ENCODE peak calls at places on chromosomes 1 and 21, in nine cellular contexts. K is breast epithelium, M is brain microvascular endothelial cell, L is cardiac muscle cell, Q is AG09309, J is left ventricle myocardium inferior, O is mucosa of descending colon, U is GM12865, I is stomach. D is an unnamed sample.

GRCh38 chr1:50700226-50701020 is 259.6 kb downstream of the FAF1 start:
- DNase-seq in K (no peak), M (no peak), L (no peak), Q (no peak), J (no peak), O (no peak), U (no peak), I (no peak), D (no peak)

GRCh38 chr1:114828251-114828650 is 26.4 kb upstream of the SYCP1 start:
- DNase-seq in K (no peak), M (no peak), L (no peak), Q (no peak), J (no peak), O (no peak), U (no peak), I (no peak), D (peak)

GRCh38 chr1:239976130-239976968 is 115.3 kb upstream of the FMN2 start:
- DNase-seq in K (no peak), M (peak), L (peak), Q (peak), J (no peak), O (peak), U (peak), I (peak), D (peak)

GRCh38 chr1:66801176-66801575 is at the start of gene INSL5:
- DNase-seq in K (no peak), M (no peak), L (no peak), Q (no peak), J (no peak), O (no peak), U (no peak), I (no peak), D (no peak)

GRCh38 chr1:26692793-26693490 is 2.9 kb upstream of the ARID1A start:
- DNase-seq in K (peak), M (peak), L (peak), Q (peak), J (peak), O (peak), U (peak), I (peak), D (peak)

GRCh38 chr1:228226956-228227791 is 19.3 kb downstream of the OBSCN start:
- DNase-seq in K (no peak), M (peak), L (peak), Q (no peak), J (no peak), O (peak), U (no peak), I (no peak), D (peak)

GRCh38 chr1:236425031-236425663 is 31.1 kb downstream of the EDARADD start:
- DNase-seq in K (no peak), M (no peak), L (no peak), Q (no peak), J (no peak), O (no peak), U (peak), I (no peak), D (no peak)

GRCh38 chr1:21955474-21956281 is 18.6 kb upstream of the HSPG2 start:
- DNase-seq in K (no peak), M (no peak), L (no peak), Q (no peak), J (no peak), O (no peak), U (peak), I (no peak), D (no peak)

GRCh38 chr1:96362623-96363022 is 359.0 kb upstream of the PTBP2 start:
- DNase-seq in K (no peak), M (peak), L (peak), Q (peak), J (no peak), O (no peak), U (peak), I (no peak), D (peak)

GRCh38 chr1:167628754-167629515 is 1.1 kb upstream of the RCSD1 start:
- DNase-seq in K (no peak), M (no peak), L (no peak), Q (no peak), J (no peak), O (no peak), U (peak), I (no peak), D (no peak)

GRCh38 chr1:220767312-220768126 is 19.2 kb upstream of the MTARC1 start:
- DNase-seq in K (no peak), M (peak), L (peak), Q (no peak), J (no peak), O (no peak), U (no peak), I (no peak), D (peak)

GRCh38 chr1:159009287-159009686 is 420 bp upstream of the IFI16 start:
- DNase-seq in K (no peak), M (no peak), L (no peak), Q (no peak), J (no peak), O (no peak), U (peak), I (no peak), D (no peak)
- H3K4me3 ChIP-seq in K (peak), M (peak), L (no peak), Q (peak), J (peak), O (no peak), U (peak), I (peak), D (peak)

GRCh38 chr21:24375201-24375600 is 1232.1 kb downstream of the MRPL39 start:
- DNase-seq in K (no peak), M (no peak), L (no peak), Q (no peak), J (no peak), O (peak), U (peak), I (no peak), D (no peak)
- TF ChIP-seq CTCF in K (no peak), M (no peak), L (no peak), Q (no peak), J (no peak), O (no peak), U (peak), I (no peak), D (no peak)

DNA sequence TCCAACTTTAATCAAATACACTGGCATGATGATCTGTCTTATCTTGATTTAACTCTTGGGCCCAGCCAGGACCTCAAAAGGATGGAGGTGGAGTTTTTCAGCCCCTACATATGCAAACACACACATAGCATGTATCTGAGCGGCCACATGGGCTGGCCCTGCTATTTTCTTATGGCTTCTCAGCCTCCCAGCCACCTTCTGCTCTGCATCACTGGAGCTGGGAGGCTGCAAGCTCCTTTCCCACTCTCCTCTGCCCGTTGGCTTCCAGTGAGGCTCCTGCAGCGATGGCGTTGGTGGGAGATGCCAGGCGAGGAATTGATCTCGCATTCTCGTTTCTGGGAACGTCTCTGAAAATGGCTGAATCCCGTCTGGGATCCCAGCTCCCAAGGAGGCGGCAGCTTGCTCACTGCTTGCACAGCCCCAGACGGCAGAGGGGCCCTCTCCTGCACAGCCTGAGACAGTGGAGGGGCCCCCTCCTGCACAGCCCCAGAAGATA is 1.7 kb upstream of the PRXL2B start:
- DNase-seq in K (no peak), M (no peak), L (no peak), Q (no peak), J (no peak), O (no peak), U (peak), I (no peak), D (peak)
- H3K4me3 ChIP-seq in K (peak), M (peak), L (peak), Q (peak), J (peak), O (no peak), U (peak), I (peak), D (peak)

GRCh38 chr1:61436491-61437120 is 288.3 kb downstream of the TM2D1 start:
- DNase-seq in K (no peak), M (no peak), L (peak), Q (no peak), J (no peak), O (no peak), U (no peak), I (peak), D (no peak)

GRCh38 chr1:61433646-61434045 is 291.3 kb downstream of the TM2D1 start:
- DNase-seq in K (no peak), M (no peak), L (no peak), Q (no peak), J (no peak), O (no peak), U (no peak), I (no peak), D (no peak)

GRCh38 chr1:61434276-61434675 is 290.7 kb downstream of the TM2D1 start:
- DNase-seq in K (peak), M (peak), L (no peak), Q (no peak), J (no peak), O (no peak), U (no peak), I (no peak), D (no peak)

GRCh38 chr1:61435226-61435625 is 289.7 kb downstream of the TM2D1 start:
- DNase-seq in K (no peak), M (no peak), L (peak), Q (no peak), J (no peak), O (no peak), U (no peak), I (no peak), D (no peak)

GRCh38 chr1:61436016-61436415 is 288.9 kb downstream of the TM2D1 start:
- DNase-seq in K (no peak), M (no peak), L (peak), Q (no peak), J (no peak), O (no peak), U (peak), I (no peak), D (peak)
- TF ChIP-seq CTCF in K (no peak), M (peak), L (peak), Q (no peak), J (peak), O (no peak), U (no peak), I (no peak), D (no peak)

DNA sequence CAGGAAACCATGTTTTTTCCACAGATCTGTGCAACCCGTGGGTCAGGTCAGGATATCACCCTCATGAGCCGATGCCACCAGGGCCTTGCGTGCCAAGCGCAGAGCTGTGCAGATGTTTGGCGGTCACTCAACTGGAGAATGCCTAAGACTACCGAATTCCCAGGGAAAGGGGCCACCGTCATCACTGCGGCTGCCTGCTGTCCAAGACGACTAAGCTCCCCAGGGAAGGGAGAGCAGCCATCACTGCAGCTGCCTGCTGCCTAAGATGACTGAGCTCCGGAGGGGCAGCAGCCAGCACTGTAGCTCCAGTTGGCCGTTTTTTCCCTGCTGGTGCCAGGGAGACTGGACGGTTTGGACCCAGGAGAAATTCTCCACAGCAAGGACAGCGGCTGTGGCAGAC is 31.1 kb downstream of the AKT3 start:
- DNase-seq in K (no peak), M (no peak), L (no peak), Q (no peak), J (no peak), O (no peak), U (no peak), I (no peak), D (no peak)
- H3K4me3 ChIP-seq in K (no peak), M (no peak), L (no peak), Q (no peak), J (no peak), O (no peak), U (no peak), I (no peak), D (no peak)

GRCh38 chr1:62294211-62294610 is 25.0 kb downstream of the KANK4 start:
- DNase-seq in K (no peak), M (no peak), L (peak), Q (no peak), J (no peak), O (no peak), U (peak), I (peak), D (no peak)
- TF ChIP-seq CTCF in K (no peak), M (peak), L (peak), Q (peak), J (no peak), O (no peak), U (no peak), I (no peak), D (no peak)

GRCh38 chr1:23559985-23560755 is 869 bp upstream of the ID3 start:
- DNase-seq in K (no peak), M (no peak), L (peak), Q (no peak), J (no peak), O (no peak), U (no peak), I (no peak), D (peak)

GRCh38 chr1:23563003-23563402 is 3.7 kb upstream of the ID3 start:
- DNase-seq in K (no peak), M (no peak), L (no peak), Q (no peak), J (no peak), O (no peak), U (no peak), I (no peak), D (no peak)

GRCh38 chr1:23561813-23562100 is 2.5 kb upstream of the ID3 start:
- DNase-seq in K (no peak), M (no peak), L (peak), Q (no peak), J (no peak), O (no peak), U (no peak), I (no peak), D (peak)

GRCh38 chr1:23562138-23562819 is 3.0 kb upstream of the ID3 start:
- DNase-seq in K (peak), M (peak), L (peak), Q (peak), J (peak), O (peak), U (peak), I (peak), D (peak)

DNA sequence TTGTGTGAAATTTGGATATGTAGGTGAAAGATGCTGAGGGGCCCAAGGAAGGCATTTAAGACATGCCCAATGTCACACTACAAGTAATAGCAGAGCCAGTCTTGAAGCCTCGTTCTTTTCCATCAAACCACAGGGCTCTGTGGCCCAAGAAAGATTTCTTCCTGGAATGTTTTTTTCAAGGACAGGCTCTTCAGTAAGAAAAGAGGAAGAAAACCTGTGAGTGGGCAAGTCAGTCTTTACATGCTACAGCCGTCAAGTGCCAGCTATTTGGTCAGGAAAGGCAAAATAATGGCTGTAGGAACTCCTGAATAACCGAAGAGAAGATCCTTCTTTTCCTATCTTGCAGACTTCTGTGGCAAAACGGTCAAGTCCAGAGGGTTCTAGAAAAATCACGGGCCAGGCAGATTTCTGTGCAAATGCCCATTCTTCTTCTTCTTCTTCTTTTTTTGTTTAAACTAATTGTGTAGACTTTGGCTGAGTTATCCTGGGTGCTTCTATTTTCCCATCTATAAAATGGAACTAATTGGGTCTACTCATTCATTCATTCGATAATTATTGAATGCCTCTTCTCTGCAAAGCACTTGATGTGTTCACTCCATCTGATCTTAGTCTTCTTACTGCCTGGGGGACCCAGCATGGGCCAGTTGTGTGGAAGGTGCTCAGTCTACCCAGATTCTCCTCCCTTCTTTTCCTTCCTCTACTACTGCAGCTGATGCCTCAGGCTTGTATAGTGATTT is 1.9 kb upstream of the ID3 start:
- DNase-seq in K (no peak), M (no peak), L (peak), Q (no peak), J (no peak), O (no peak), U (no peak), I (no peak), D (peak)
- H3K4me3 ChIP-seq in K (no peak), M (no peak), L (peak), Q (no peak), J (peak), O (no peak), U (no peak), I (no peak), D (no peak)